ENCODE peak calls at places on chromosomes 13 and 19, in six cellular contexts. One of them, this sample, is unnamed.

GRCh38 chr13:108269601-108270328 is at the start of gene TNFSF13B:
- DNase-seq in fibroblast of lung: peak
- DNase-seq in GM23248: peak
- DNase-seq in neural progenitor cell: peak
- DNase-seq in HCT116: no peak
- DNase-seq in MM.1S: peak
- DNase-seq in this sample: peak

GRCh38 chr13:28820099-28821051 is at the start of gene MTUS2:
- DNase-seq in fibroblast of lung: no peak
- DNase-seq in GM23248: peak
- DNase-seq in neural progenitor cell: peak
- DNase-seq in HCT116: no peak
- DNase-seq in MM.1S: no peak
- DNase-seq in this sample: no peak

GRCh38 chr19:54606891-54607781 is 13.7 kb downstream of the LILRA1 start:
- DNase-seq in fibroblast of lung: no peak
- DNase-seq in GM23248: no peak
- DNase-seq in neural progenitor cell: no peak
- DNase-seq in HCT116: no peak
- DNase-seq in MM.1S: no peak
- DNase-seq in this sample: no peak

GRCh38 chr13:94122300-94122699 is 357.2 kb downstream of the DCT start:
- DNase-seq in fibroblast of lung: no peak
- DNase-seq in GM23248: no peak
- DNase-seq in neural progenitor cell: no peak
- DNase-seq in HCT116: no peak
- DNase-seq in MM.1S: no peak
- DNase-seq in this sample: no peak

GRCh38 chr13:110421696-110422395 is 114.8 kb downstream of the COL4A2 start:
- DNase-seq in fibroblast of lung: peak
- DNase-seq in GM23248: no peak
- DNase-seq in neural progenitor cell: no peak
- DNase-seq in HCT116: no peak
- DNase-seq in MM.1S: no peak
- DNase-seq in this sample: no peak

GRCh38 chr13:27203854-27204253 is 32.2 kb upstream of the USP12 start:
- DNase-seq in fibroblast of lung: no peak
- DNase-seq in GM23248: peak
- DNase-seq in neural progenitor cell: no peak
- DNase-seq in HCT116: no peak
- DNase-seq in MM.1S: no peak
- DNase-seq in this sample: no peak

GRCh38 chr13:112835344-112835743 is 133.7 kb upstream of the MCF2L start:
- DNase-seq in fibroblast of lung: no peak
- DNase-seq in GM23248: no peak
- DNase-seq in neural progenitor cell: no peak
- DNase-seq in HCT116: no peak
- DNase-seq in MM.1S: no peak
- DNase-seq in this sample: no peak

GRCh38 chr13:108755084-108755483 is 125.7 kb downstream of the MYO16 start:
- DNase-seq in fibroblast of lung: no peak
- DNase-seq in GM23248: no peak
- DNase-seq in neural progenitor cell: no peak
- DNase-seq in HCT116: no peak
- DNase-seq in MM.1S: peak
- DNase-seq in this sample: peak

GRCh38 chr13:64305246-64305645 is 2889.6 kb upstream of the PCDH20 start:
- DNase-seq in fibroblast of lung: peak
- DNase-seq in GM23248: no peak
- DNase-seq in neural progenitor cell: no peak
- DNase-seq in HCT116: no peak
- DNase-seq in MM.1S: no peak
- DNase-seq in this sample: no peak

GRCh38 chr13:61202042-61202441 is 213.6 kb downstream of the PCDH20 start:
- DNase-seq in fibroblast of lung: no peak
- DNase-seq in GM23248: no peak
- DNase-seq in neural progenitor cell: peak
- DNase-seq in HCT116: no peak
- DNase-seq in MM.1S: no peak
- DNase-seq in this sample: no peak

GRCh38 chr13:34822681-34823080 is 119.4 kb upstream of the NBEA start:
- DNase-seq in fibroblast of lung: peak
- DNase-seq in GM23248: no peak
- DNase-seq in neural progenitor cell: no peak
- DNase-seq in HCT116: no peak
- DNase-seq in MM.1S: no peak
- DNase-seq in this sample: no peak

GRCh38 chr19:46979103-46979769 is 40.4 kb upstream of the NPAS1 start:
- DNase-seq in fibroblast of lung: no peak
- DNase-seq in GM23248: no peak
- DNase-seq in neural progenitor cell: no peak
- DNase-seq in HCT116: no peak
- DNase-seq in MM.1S: no peak
- DNase-seq in this sample: no peak

DNA sequence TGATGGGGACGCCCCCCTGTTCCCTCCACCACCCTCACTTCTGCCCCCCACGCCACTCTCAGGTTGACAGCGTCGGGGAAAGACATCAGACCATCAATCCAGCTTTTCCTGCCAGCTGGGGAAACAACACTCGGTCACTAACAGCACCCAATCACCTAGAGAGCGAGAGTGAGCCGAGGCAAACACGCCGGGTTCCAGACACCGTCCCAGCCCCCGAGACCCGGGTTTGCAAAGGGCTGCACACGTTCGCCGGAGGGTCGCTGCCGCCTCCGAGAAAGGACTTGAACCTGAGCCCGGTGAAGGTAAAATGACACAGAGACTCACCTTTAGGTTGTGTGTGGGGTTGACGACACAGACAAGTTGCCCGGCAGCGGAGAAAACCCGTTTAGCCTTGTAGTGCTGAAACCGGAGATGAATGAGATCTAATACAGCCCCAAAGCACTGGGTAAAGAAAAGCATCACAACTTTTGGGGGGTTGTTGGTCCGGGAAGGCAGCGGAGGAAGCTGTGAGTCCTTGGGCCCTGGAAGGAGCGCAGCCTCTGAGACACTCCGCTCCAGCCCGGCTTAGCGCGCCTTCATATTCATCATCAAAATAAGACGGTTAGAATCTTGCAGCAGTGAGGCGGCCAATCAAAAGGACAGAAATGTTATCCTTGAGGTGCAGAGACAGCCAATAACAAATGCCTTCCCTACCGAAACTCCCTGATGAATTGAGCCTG is at the start of gene SIAH3:
- DNase-seq in fibroblast of lung: peak
- DNase-seq in GM23248: peak
- DNase-seq in neural progenitor cell: peak
- DNase-seq in HCT116: no peak
- DNase-seq in MM.1S: no peak
- DNase-seq in this sample: peak
- TF ChIP-seq EZH2 in fibroblast of lung: peak
- TF ChIP-seq EZH2 in GM23248: peak
- TF ChIP-seq EZH2 in neural progenitor cell: peak
- TF ChIP-seq EZH2 in HCT116: no peak
- TF ChIP-seq EZH2 in MM.1S: no peak
- TF ChIP-seq EZH2 in this sample: no peak

DNA sequence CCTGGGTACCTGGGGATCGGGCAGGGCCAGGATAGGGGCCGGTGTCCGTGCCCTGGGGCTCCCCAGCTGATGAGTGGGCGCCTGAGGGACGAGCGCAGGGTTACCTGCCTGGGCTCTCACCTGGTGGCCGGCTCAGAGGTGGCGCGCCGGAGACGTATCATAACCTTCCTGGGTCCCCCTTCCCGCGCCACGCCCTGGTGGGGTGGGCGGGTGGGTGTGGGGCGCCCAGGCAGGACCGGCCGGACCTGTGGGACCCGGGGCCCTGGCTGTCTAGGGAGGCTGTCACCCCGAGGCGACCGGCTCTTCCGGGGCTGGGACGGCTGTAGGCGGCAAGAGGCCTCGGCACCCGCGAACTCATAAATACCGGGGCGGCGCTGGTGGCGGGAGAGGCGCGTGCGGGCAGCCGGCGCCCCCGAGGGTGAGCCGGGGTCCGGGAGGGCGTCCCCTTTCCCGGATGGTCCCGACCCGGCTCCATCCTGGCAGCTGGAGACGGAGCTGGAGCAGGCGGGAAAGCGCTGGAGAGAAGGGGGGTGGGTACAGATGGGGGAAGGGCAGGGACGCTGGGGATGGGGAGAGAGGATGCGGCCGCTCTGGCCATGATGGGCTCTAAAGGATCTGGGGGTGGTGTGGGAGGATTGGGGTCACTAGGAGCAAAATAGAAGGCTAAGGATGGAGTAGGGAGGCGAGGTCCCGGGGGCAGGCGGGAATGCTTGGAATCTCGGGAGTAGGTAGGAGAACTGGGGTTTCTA is at the start of gene ACP7:
- DNase-seq in fibroblast of lung: no peak
- DNase-seq in GM23248: peak
- DNase-seq in neural progenitor cell: peak
- DNase-seq in HCT116: no peak
- DNase-seq in MM.1S: no peak
- DNase-seq in this sample: no peak
- TF ChIP-seq EZH2 in fibroblast of lung: peak
- TF ChIP-seq EZH2 in GM23248: no peak
- TF ChIP-seq EZH2 in neural progenitor cell: peak
- TF ChIP-seq EZH2 in HCT116: no peak
- TF ChIP-seq EZH2 in MM.1S: no peak
- TF ChIP-seq EZH2 in this sample: peak

DNA sequence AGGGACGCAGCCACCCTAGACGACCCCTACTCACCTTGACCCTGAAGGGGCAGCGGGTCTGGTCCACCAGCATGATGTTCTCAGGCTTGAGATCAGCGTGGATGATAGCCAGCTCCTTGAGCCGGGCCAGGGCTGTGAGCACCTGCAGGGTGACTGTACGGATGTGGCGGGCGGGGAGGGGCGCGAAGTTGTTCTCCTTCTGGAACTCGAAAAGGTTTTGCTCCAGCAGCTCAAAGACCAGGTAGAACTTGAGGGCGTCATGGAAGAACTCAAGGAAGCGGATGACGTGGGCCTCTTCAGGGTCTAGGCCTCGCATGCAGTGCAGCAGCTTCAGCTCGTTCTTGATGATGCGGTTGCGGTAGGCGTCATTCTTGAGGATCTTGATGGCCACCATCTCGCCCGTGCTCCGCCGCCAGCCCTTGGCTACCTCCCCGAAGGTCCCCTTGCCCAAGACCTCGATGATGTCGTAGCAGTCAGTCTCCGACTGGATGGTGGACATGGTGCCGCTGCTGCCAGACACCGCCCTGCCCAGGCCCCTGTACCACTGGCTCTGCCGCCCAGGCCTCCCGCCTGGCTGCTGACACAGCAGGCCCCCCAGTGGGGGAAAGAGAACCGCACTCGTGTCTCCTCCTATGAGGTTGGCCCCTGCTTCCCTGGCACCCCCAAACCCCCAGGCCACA is 437 bp downstream of the HIPK4 start:
- DNase-seq in fibroblast of lung: no peak
- DNase-seq in GM23248: no peak
- DNase-seq in neural progenitor cell: no peak
- DNase-seq in HCT116: no peak
- DNase-seq in MM.1S: no peak
- DNase-seq in this sample: no peak
- TF ChIP-seq EZH2 in fibroblast of lung: no peak
- TF ChIP-seq EZH2 in GM23248: no peak
- TF ChIP-seq EZH2 in neural progenitor cell: no peak
- TF ChIP-seq EZH2 in HCT116: no peak
- TF ChIP-seq EZH2 in MM.1S: no peak
- TF ChIP-seq EZH2 in this sample: no peak

DNA sequence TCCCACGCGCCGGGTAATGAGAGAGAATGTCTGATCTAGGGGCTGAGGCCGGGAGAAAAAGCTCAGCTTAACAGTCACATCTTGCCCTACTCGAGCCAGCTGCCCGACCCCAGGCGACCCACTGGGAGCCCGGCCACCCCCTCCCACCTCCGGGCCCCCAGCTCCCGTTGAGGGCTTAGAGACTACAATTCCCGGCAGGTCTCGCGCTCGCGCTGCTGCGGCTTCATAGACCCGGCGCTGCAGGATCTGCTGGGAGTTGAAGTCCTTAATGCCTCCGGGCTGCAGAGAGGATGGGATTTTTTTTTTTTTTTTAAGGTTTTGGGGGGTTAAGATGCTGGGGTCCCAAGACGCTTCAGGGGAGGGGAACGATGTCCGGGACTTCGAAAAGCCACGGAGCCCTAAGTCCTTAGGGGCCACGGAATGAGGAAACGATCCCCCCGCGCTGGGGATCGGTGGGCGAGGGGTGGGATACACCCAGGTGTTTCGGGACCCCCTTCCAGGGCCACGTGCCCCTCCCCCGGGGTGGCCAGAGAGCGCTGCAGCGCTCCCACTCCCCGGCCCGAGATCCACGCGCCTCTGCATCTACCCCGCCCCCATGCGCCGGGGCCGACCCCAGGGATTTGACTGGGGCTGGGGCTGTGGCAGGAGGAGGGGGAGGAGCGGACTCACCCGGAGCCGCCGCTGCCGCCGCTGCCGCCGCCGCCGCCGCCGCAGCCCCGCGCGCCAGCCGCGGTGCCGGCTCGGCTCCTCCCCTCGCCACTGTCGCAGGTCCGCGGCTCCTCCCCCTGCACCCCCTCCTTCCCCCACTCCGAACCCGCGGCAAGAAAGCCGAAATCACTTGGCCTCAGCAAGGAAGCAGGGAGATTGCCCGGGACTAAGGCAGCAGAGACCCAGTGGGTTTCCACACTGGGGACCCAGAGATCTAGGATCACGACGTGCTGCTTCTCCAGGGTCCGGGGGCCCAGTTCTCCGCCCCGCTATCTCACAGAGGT is at the start of gene SYT3:
- DNase-seq in fibroblast of lung: peak
- DNase-seq in GM23248: peak
- DNase-seq in neural progenitor cell: peak
- DNase-seq in HCT116: no peak
- DNase-seq in MM.1S: peak
- DNase-seq in this sample: peak
- TF ChIP-seq EZH2 in fibroblast of lung: peak
- TF ChIP-seq EZH2 in GM23248: no peak
- TF ChIP-seq EZH2 in neural progenitor cell: no peak
- TF ChIP-seq EZH2 in HCT116: no peak
- TF ChIP-seq EZH2 in MM.1S: no peak
- TF ChIP-seq EZH2 in this sample: no peak

DNA sequence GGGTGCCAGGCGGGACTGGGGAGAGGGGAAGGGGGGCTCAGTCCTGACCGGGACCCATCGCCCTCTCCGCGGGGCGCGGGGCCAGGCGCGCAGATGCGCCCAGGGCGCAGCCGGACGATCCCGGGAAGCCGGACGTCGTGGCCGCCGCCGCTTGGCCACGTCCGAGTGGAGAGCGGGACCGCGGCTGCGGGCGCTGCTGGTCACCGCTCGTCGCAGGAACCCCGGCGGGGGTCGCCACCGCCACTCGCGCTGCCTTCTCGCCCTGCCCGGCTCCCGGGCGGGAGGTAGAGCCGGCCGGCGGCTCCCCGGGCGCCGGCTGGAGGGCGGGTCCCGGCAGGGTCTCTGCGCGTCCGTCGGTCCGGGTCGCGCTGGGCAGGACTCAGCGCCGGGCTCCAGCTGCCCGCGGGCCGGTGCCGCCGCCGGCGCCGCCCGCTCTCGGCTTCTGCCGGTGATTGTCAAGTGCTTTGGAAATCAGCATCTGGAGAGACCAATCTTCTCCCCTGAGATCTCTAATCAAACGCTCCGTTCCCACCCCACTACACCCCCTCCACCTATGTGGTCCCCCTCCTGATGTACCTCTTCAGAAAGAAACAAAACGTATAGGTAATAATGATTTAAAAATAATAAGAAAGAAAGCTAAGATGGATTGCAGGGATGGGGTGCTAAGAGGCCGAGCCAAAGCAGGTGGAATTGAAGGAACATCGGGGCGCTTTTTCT is 464.4 kb downstream of the ITGBL1 start:
- DNase-seq in fibroblast of lung: no peak
- DNase-seq in GM23248: no peak
- DNase-seq in neural progenitor cell: peak
- DNase-seq in HCT116: no peak
- DNase-seq in MM.1S: no peak
- DNase-seq in this sample: no peak
- TF ChIP-seq EZH2 in fibroblast of lung: no peak
- TF ChIP-seq EZH2 in GM23248: peak
- TF ChIP-seq EZH2 in neural progenitor cell: peak
- TF ChIP-seq EZH2 in HCT116: no peak
- TF ChIP-seq EZH2 in MM.1S: no peak
- TF ChIP-seq EZH2 in this sample: peak